ENCODE peak calls at places on chromosomes 12 and 14, in six cellular contexts. C, B, U, E, O and S are unnamed samples.

GRCh38 chr14:66360526-66360925 is 125.6 kb upstream of the CCDC196 start:
- DNase-seq in E (no peak), O (no peak), U (no peak), C (no peak), B (no peak), S (no peak)

GRCh38 chr14:62289471-62289870 is 527.3 kb downstream of the SNAPC1 start:
- DNase-seq in E (peak; percentile 30), B (no peak), C (no peak), U (peak; percentile 11), O (no peak), S (no peak)

GRCh38 chr14:37168721-37169120 is 3.7 kb downstream of the SLC25A21 start:
- DNase-seq in B (no peak), E (no peak), O (no peak), U (no peak), C (no peak), S (no peak)

GRCh38 chr12:109020750-109021380 is at the start of gene SVOP:
- DNase-seq in B (peak; percentile 93), O (peak; percentile 39), C (peak; percentile 29), E (peak; percentile 79), U (peak; percentile 78), S (peak; percentile 95)

GRCh38 chr14:61644834-61645233 is 50.5 kb upstream of the HIF1A start:
- DNase-seq in C (no peak), B (no peak), E (peak; percentile 53), O (no peak), U (peak; percentile 20), S (peak; percentile 62)

GRCh38 chr14:57747036-57747435 is 118.9 kb downstream of the SLC35F4 start:
- DNase-seq in B (no peak), C (peak; percentile 35), E (peak; percentile 72), O (no peak), U (peak; percentile 8), S (no peak)

GRCh38 chr12:100758083-100758482 is 36.5 kb upstream of the ANO4 start:
- DNase-seq in U (no peak), O (no peak), C (no peak), B (no peak), E (no peak), S (no peak)

GRCh38 chr12:12715459-12716150 is 1.6 kb upstream of the CDKN1B start:
- DNase-seq in E (peak; percentile 5), U (peak; percentile 28), C (no peak), B (no peak), O (peak; percentile 94), S (no peak)

GRCh38 chr12:87127272-87127671 is 871.1 kb upstream of the MGAT4C start:
- DNase-seq in C (no peak), E (peak; percentile 63), U (peak; percentile 80), B (no peak), O (no peak), S (no peak)

GRCh38 chr12:55467836-55468235 is 2.1 kb downstream of the OR6C70 start:
- DNase-seq in O (peak; percentile 78), C (no peak), U (no peak), E (no peak), B (no peak), S (no peak)

GRCh38 chr12:21502164-21502496 is 541 bp downstream of the GOLT1B start:
- DNase-seq in U (peak; percentile 79), B (peak; percentile 45), O (peak; percentile 30), C (no peak), E (peak; percentile 5), S (no peak)

GRCh38 chr12:113214938-113215400 is 6.3 kb upstream of the TPCN1 start:
- DNase-seq in C (peak; percentile 93), E (peak; percentile 99), B (peak; percentile 63), O (no peak), U (peak; percentile 99), S (no peak)

GRCh38 chr14:91372680-91373495 is 44.7 kb downstream of the CCDC88C start:
- DNase-seq in O (peak; percentile 48), B (no peak), C (no peak), U (no peak), E (no peak), S (no peak)

GRCh38 chr12:93790472-93791152 is 113.4 kb downstream of the CRADD start:
- DNase-seq in B (no peak), U (peak; percentile 72), E (peak; percentile 84), C (no peak), O (no peak), S (peak; percentile 12)

GRCh38 chr12:39327965-39328364 is 115.0 kb downstream of the KIF21A start:
- DNase-seq in E (no peak), O (no peak), U (no peak), C (no peak), B (peak; percentile 5), S (no peak)

GRCh38 chr12:122859303-122860051 is 24.2 kb downstream of the HIP1R start:
- DNase-seq in U (no peak), C (no peak), B (no peak), O (no peak), E (no peak), S (no peak)

GRCh38 chr12:122860854-122861585 is 25.8 kb downstream of the HIP1R start:
- DNase-seq in B (no peak), E (no peak), C (no peak), U (no peak), O (no peak), S (no peak)

GRCh38 chr12:122861586-122861970 is 26.3 kb downstream of the HIP1R start:
- DNase-seq in O (no peak), U (no peak), E (no peak), C (no peak), B (no peak), S (no peak)

GRCh38 chr12:122858591-122859302 is 23.5 kb downstream of the HIP1R start:
- DNase-seq in E (no peak), C (no peak), U (no peak), O (no peak), B (no peak), S (no peak)

DNA sequence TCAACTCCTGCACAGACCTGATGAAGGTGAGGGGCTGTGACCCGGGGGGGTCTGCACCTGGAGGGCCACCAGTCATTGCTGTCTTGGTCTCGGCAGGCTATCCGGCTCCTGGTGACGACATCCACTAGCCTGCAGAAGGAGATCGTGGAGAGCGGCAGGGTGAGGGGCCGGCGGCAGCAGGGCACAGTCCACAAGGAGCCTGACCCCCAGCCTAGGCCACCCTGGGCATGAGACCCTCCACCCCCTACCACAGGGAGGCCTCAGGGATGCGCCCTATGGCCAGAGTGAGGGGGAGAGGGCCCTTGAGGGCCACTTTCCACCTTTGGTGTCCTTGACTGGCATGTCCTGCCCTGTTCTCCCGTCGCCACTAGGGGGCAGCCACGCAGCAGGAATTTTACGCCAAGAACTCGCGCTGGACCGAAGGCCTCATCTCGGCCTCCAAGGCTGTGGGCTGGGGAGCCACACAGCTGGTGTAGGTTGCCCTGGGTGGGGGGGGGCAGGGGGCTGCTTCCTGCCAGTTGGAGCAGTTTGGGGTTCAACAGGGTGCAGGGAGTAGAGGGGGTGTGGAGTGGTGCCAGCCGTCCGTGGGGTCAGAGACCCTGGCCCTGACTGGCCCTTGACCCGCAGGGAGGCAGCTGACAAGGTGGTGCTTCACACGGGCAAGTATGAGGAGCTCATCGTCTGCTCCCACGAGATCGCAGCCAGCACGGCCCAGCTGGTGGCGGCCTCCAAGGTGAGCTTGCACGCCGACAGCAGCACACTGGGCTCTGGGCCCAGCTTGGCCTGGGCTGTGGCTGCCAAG is 25.0 kb downstream of the HIP1R start:
- DNase-seq in B (peak; percentile 88), C (peak; percentile 50), E (peak; percentile 88), O (peak; percentile 62), U (peak; percentile 86), S (peak; percentile 84)
- H3K9me2 ChIP-seq in B (no peaks in the 10 kb centered on the region), C (no peaks in the 10 kb centered on the region), E (no peaks in the 10 kb centered on the region), O (no peaks in the 10 kb centered on the region), U (no peaks in the 10 kb centered on the region), S (no peaks in the 10 kb centered on the region)

GRCh38 chr14:25887251-25887908 is 710.5 kb downstream of the NOVA1 start:
- DNase-seq in C (no peak), U (peak; percentile 65), E (peak; percentile 40), O (no peak), B (no peak), S (no peak)
- H3K4me2 ChIP-seq in C (no peak overlapping the region), U (peak overlapping the region; percentile 9), E (no peak overlapping the region), O (no peak overlapping the region), B (no peak overlapping the region), S (no peak overlapping the region)

GRCh38 chr12:48004941-48005749 is 869 bp upstream of the COL2A1 start:
- DNase-seq in B (no peak), O (no peak), U (no peak), C (no peak), E (no peak), S (peak; percentile 70)
- TF ChIP-seq EZH2 in B (peak; percentile 41), O (no peak), U (no peak), C (no peak), E (no peak), S (peak; percentile 82)

DNA sequence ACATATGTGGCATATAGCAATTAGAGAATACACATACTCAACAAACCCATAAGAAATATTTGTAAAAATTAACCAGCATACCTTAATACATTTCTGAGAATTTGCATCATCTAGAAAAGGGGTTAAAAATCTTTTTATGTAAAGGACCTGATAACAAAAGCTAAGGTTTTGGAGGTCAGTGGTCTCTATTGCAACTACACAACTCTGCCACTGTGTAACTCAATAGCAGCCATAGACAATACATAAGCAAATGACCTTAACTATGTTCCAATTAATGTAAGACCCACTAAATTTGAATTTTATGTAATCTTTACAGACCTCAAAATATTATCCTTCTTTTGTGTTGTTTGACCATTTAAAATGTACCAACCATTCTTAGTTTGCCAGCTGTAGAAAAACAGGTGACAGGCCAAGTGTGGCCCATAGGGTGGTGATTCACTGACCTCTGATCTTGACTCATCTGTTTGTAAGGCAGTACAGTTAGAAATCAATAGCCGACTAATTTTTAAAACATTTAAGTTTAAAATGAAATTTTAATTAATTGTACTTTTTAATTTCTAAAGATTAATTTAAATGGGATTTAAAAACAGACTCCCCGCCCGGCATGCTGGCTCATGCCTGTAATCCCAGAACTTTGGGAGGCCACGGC is 7.4 kb upstream of the EPS8 start:
- DNase-seq in E (peak; percentile 79), U (peak; percentile 67), O (no peak), C (peak; percentile 62), B (no peak), S (no peak)
- H3K9me2 ChIP-seq in E (no peaks in the 10 kb centered on the region), U (no peaks in the 10 kb centered on the region), O (no peaks in the 10 kb centered on the region), C (no peaks in the 10 kb centered on the region), B (no peaks in the 10 kb centered on the region), S (no peaks in the 10 kb centered on the region)

GRCh38 chr12:106975098-106975497 is 11.8 kb downstream of the MTERF2 start:
- DNase-seq in E (no peak), B (no peak), O (no peak), U (no peak), C (no peak), S (no peak)

GRCh38 chr12:106976668-106977067 is 10.3 kb downstream of the MTERF2 start:
- DNase-seq in B (no peak), C (no peak), U (no peak), O (no peak), E (no peak), S (no peak)

GRCh38 chr12:106976013-106976658 is 10.8 kb downstream of the MTERF2 start:
- DNase-seq in C (no peak), U (peak; percentile 52), O (no peak), E (no peak), B (peak; percentile 52), S (no peak)

GRCh38 chr12:106980944-106981343 is 6.0 kb downstream of the MTERF2 start:
- DNase-seq in B (no peak), U (no peak), C (no peak), E (no peak), O (no peak), S (no peak)

GRCh38 chr12:106978035-106978800 is 8.7 kb downstream of the MTERF2 start:
- DNase-seq in O (no peak), U (peak; percentile 73), C (no peak), E (no peak), B (no peak), S (no peak)
- H3K4me2 ChIP-seq in O (no peak overlapping the region), U (peak overlapping the region; percentile 30), C (no peak overlapping the region), E (no peak overlapping the region), B (no peak overlapping the region), S (no peak overlapping the region)

GRCh38 chr14:60514378-60515243 is 5.7 kb downstream of the SIX6 start:
- DNase-seq in O (no peak), E (peak; percentile 25), C (no peak), B (peak; percentile 57), U (peak; percentile 32), S (peak; percentile 75)
- TF ChIP-seq EZH2 in O (no peak), E (peak; percentile 76), C (no peak), B (peak; percentile 95), U (peak; percentile 91), S (peak; percentile 80)